ENCODE peak calls at places on chromosomes 4 and X, in four cellular contexts. W, Q, U and M are unnamed samples.

GRCh38 chrX:40107291-40108083 is 9.7 kb upstream of the BCOR start:
- DNase-seq in W (no peak), Q (peak), U (no peak), M (no peak)

GRCh38 chr4:3511187-3511586 is 21.0 kb downstream of the LRPAP1 start:
- DNase-seq in Q (no peak), W (no peak), U (no peak), M (no peak)

GRCh38 chr4:48602222-48602621 is 112.2 kb downstream of the ZAR1 start:
- DNase-seq in W (no peak), Q (no peak), U (no peak), M (no peak)

GRCh38 chr4:1797298-1797860 is 4.3 kb downstream of the FGFR3 start:
- DNase-seq in U (no peak), W (no peak), Q (no peak), M (no peak)

GRCh38 chrX:23661671-23662070 is 5.6 kb upstream of the PRDX4 start:
- DNase-seq in U (no peak), W (no peak), Q (no peak), M (no peak)

GRCh38 chrX:49041683-49042529 is 1.3 kb downstream of the TFE3 start:
- DNase-seq in Q (no peak), W (no peak), U (no peak), M (no peak)

GRCh38 chr4:152999376-153000067 is 63.4 kb downstream of the FHDC1 start:
- DNase-seq in U (no peak), Q (no peak), W (no peak), M (no peak)

GRCh38 chr4:26509681-26510333 is 19.5 kb upstream of the CCKAR start:
- DNase-seq in W (no peak), U (no peak), Q (peak), M (no peak)

GRCh38 chr4:107712236-107712635 is 7.8 kb downstream of the PAPSS1 start:
- DNase-seq in W (no peak), Q (no peak), U (no peak), M (no peak)

GRCh38 chr4:112895785-112896184 is 153.7 kb upstream of the ANK2 start:
- DNase-seq in W (no peak), Q (no peak), U (peak), M (no peak)

GRCh38 chr4:129738175-129738574 is 642.2 kb downstream of the C4orf33 start:
- DNase-seq in W (no peak), Q (no peak), U (no peak), M (no peak)

GRCh38 chrX:139720136-139720535 is 12.2 kb upstream of the MCF2 start:
- DNase-seq in U (no peak), W (no peak), Q (peak), M (peak)

GRCh38 chrX:1767026-1767425 is 152.2 kb downstream of the ASMT start:
- DNase-seq in U (no peak), W (no peak), Q (no peak), M (no peak)

GRCh38 chr4:86549163-86549788 is 44.8 kb upstream of the PTPN13 start:
- DNase-seq in Q (no peak), U (no peak), W (no peak), M (no peak)

GRCh38 chr4:156568041-156568440 is 403.6 kb downstream of the PDGFC start:
- DNase-seq in U (no peak), Q (no peak), W (no peak), M (no peak)

GRCh38 chr4:139978692-139979091 is 175.3 kb downstream of the MAML3 start:
- DNase-seq in U (peak), Q (no peak), W (no peak), M (no peak)

GRCh38 chrX:130502023-130502570 is 100.3 kb downstream of the RBMX2 start:
- DNase-seq in U (no peak), W (no peak), Q (no peak), M (no peak)

GRCh38 chr4:6443035-6444023 is 29.1 kb downstream of the PPP2R2C start:
- DNase-seq in W (no peak), U (no peak), Q (no peak), M (no peak)

GRCh38 chrX:23694606-23695005 is 27.3 kb downstream of the PRDX4 start:
- DNase-seq in W (peak), Q (no peak), U (peak), M (peak)

GRCh38 chrX:50211510-50211909 is 6.9 kb downstream of the CCNB3 start:
- DNase-seq in U (no peak), W (no peak), Q (no peak), M (no peak)

GRCh38 chr4:101977096-101977495 is 186.6 kb downstream of the BANK1 start:
- DNase-seq in Q (no peak), W (no peak), U (no peak), M (no peak)

GRCh38 chr4:152106781-152107321 is 346.0 kb upstream of the GATB start:
- DNase-seq in W (no peak), U (no peak), Q (no peak), M (no peak)

GRCh38 chrX:25144043-25144940 is 128.5 kb upstream of the ARX start:
- DNase-seq in Q (peak), U (no peak), W (peak), M (peak)

GRCh38 chr4:79081973-79082372 is 142.7 kb upstream of the PAQR3 start:
- DNase-seq in Q (no peak), W (no peak), U (no peak), M (no peak)

GRCh38 chrX:119503484-119503861 is 35.2 kb downstream of the SLC25A5 start:
- DNase-seq in Q (no peak), U (no peak), W (no peak), M (peak)

GRCh38 chrX:86946569-86946968 is 571.0 kb upstream of the KLHL4 start:
- DNase-seq in W (peak), U (peak), Q (no peak), M (peak)

GRCh38 chr4:147388016-147388415 is 92.9 kb upstream of the EDNRA start:
- DNase-seq in W (no peak), Q (no peak), U (no peak), M (no peak)

GRCh38 chr4:23060776-23061175 is 368.0 kb downstream of the GBA3 start:
- DNase-seq in W (no peak), Q (no peak), U (no peak), M (no peak)

GRCh38 chr4:10598829-10599228 is 85.7 kb downstream of the CLNK start:
- DNase-seq in U (no peak), Q (no peak), W (no peak), M (no peak)

GRCh38 chrX:155966876-155967275 is 30.6 kb upstream of the IL9R start:
- DNase-seq in U (peak), W (peak), Q (peak), M (peak)

GRCh38 chr4:8202526-8203375 is 3.7 kb downstream of the SH3TC1 start:
- DNase-seq in Q (no peak), U (no peak), W (no peak), M (peak)

GRCh38 chr4:4321951-4322688 is 32.1 kb downstream of the ZBTB49 start:
- DNase-seq in W (no peak), U (no peak), Q (no peak), M (no peak)

GRCh38 chr4:5874811-5875465 is 17.9 kb downstream of the CRMP1 start:
- DNase-seq in W (no peak), U (no peak), Q (no peak), M (no peak)

GRCh38 chr4:78704981-78705757 is 71.0 kb upstream of the BMP2K start:
- DNase-seq in Q (no peak), W (no peak), U (no peak), M (peak)

GRCh38 chr4:176967586-176967985 is 174.9 kb upstream of the VEGFC start:
- DNase-seq in U (no peak), W (no peak), Q (no peak), M (no peak)

GRCh38 chrX:144627947-144628346 is 619.4 kb upstream of the SPANXN1 start:
- DNase-seq in U (no peak), Q (no peak), W (no peak), M (no peak)

DNA sequence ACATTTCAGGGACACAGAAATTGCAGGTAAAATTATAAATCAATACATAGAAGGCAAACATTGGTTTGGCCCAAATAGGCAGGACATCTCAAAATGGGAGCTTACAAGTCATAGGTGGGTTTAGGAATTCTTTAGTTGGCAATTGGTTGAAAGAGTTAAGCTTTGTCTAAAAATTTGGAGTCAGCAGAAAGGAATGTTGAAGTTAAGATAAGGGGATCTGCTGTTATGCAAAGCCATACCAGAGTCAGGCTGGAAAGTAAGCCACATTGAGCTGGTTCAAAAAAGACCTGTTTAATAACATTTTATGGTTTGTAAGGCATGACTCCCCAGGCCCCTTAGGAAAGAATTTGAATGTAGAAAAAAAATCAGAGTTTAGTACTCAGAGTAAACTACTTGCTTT is 92.6 kb downstream of the IL13RA2 start:
- DNase-seq in W (no peak), U (no peak), Q (no peak), M (no peak)
- TF ChIP-seq MAX in W (no peak), U (no peak), Q (no peak), M (no peak)

DNA sequence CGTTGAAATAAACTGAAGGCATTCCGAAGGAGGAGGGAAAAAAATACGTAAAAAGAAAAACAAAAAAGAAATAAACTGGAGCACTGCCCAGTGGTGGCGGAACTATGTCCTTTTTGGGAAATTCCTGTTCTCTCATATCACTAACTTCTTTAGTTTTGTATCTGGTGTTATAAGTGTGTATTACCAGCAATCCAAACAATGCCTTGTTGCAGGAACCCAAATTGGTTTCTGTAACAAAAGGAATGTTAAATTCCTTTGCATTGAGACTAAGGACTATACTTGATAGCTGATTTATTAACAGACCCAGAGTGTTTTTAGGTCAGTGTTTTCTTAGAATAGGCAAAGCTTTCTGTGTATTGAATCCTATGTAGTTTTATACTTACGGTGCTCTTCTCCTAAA is 6.6 kb downstream of the CCNG2 start:
- DNase-seq in Q (no peak), W (no peak), U (no peak), M (no peak)
- TF ChIP-seq HDAC6 in Q (no peak), W (no peak), U (no peak), M (no peak)

GRCh38 chr4:110770353-110770752 is 147.5 kb upstream of the PITX2 start:
- DNase-seq in W (no peak), U (no peak), Q (no peak), M (no peak)
- TF ChIP-seq MAX in W (no peak), U (no peak), Q (no peak), M (no peak)

DNA sequence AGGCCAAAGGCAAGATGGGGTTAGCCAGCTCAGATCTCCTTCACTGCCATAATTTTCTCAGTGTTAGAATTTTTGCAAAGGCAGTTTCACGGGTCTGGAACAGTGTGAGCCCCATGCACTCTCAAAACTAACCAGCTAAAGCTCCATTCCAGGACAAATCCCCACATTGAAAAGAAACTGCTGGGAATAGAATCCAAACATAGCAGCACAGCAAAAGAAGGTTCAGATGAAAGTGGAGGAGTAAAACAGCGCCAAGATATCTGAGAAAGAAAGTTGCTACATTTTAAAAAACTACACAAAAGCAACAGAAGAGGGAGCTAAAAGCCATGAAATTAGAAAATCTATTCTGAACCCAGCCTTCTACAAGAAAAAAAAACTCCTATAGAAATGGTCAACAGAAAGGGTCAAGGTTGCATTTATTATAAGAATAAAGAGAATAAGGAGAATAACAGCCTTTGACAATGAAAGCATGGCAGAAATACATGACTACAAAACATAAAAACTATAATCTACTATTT is 39.6 kb upstream of the SLC7A3 start:
- DNase-seq in Q (no peak), W (peak), U (no peak), M (peak)
- TF ChIP-seq HDAC6 in Q (no peak), W (no peak), U (no peak), M (no peak)

DNA sequence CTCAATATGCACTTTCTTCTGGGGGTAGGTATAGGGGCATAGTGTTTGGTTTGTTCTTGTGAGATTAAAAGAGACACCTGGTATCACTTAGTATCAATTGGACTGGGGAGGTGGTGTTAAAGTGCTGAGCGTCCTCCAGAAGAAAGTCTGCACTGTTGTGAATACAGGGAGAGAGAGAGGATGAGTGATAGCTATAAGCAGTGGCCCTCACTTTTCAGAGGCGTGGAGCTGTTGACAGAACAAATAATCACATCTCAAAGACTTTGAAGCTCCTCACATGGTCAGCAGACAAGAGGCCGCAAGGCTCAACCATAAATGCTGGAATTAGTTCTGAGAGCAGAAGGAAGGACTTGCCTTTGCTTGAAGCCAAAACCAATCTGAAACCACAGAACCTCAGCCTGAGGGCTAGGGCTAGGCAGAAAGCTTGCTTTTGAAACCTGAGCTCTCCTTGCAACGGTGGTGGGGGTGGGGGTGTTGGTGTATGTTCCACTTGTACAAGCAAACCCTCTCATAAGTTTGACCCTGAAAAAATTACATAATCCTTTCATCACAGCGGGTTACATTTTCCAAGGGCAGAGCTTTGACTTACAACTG is 123.2 kb upstream of the SCML1 start:
- DNase-seq in Q (no peak), U (no peak), W (no peak), M (peak)
- TF ChIP-seq MAX in Q (no peak), U (no peak), W (no peak), M (no peak)

GRCh38 chr4:111839186-111839585 is 306.1 kb upstream of the FAM241A start:
- DNase-seq in W (no peak), U (no peak), Q (no peak), M (no peak)
- TF ChIP-seq HDAC6 in W (no peak), U (no peak), Q (no peak), M (no peak)

DNA sequence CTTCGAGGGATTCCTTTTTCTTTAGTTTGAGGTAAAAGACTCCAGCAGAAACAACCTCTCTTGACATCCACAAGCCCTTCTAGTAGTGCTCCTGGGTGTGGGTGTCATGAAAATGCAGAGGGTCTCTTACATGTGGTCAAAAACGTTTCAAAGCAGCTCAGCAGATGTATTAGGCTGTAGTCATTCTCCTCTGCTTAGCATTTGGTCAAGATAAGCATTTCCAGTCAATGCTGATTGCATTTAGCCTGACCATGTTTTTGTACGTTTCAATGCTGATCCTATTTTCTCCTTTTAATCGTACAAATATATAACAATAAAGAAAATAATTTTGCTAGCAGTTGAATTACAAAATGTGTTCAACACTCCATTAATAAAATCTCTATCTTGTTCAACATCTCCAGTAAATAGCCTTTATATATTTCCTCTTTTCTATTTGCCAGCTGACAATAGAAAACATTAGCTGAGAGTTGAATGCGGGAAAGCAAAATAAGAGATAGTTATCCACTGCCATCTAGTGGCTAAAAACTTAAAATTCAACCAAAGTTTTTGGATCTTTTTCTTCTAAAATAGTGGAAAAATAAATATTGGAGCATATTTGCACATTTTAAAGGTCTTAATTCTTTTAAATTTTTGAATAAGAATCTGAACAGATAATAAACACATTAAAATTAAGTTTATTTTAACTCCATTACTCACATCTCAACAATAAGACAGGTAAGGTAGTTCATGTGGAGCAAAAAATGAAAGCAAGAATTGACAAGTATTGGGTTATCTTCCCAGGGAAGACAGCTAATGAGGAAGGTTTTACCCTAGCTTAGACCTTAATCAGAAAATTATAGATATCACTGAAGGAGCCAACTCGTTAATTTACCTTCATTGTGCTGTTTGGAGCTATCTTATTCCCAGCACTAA is 15.2 kb upstream of the PACRGL start:
- DNase-seq in U (no peak), W (peak), Q (no peak), M (no peak)
- TF ChIP-seq MAX in U (no peak), W (no peak), Q (no peak), M (no peak)

DNA sequence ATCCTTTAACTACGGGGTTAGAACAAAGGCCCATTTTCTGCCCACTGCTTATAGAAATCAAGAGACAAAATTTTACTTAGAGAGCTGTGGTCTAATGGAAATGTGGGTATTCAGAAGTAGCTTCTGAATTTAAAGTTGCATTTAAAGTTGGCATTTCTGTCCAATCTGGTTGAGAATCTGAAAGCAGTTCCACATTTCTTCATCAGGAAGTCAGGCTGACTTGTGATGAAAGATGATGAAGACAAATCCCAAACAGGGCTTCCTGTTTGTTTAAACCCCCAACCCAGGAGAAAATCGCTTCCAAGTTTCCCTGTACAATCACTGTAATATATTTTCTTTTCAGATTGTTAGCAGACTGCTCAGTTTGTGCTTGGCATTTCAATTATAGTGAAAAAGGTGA is 345.3 kb downstream of the SPRY1 start:
- DNase-seq in U (no peak), Q (no peak), W (no peak), M (no peak)
- TF ChIP-seq HDAC6 in U (no peak), Q (no peak), W (no peak), M (no peak)